ENCODE peak calls at places on chromosomes 4 and X, in five cellular contexts. I is coronary artery, Y is HFF-Myc, C is PC-3, K is fibroblast of pulmonary artery. X is an unnamed sample.

GRCh38 chr4:40722576-40723161 is 27.1 kb upstream of the NSUN7 start:
- DNase-seq in I (no peak), Y (no peak), C (no peak), K (peak), X (no peak)

GRCh38 chrX:85052636-85053343 is 49.1 kb downstream of the APOOL start:
- DNase-seq in I (no peak), Y (peak), C (peak), K (peak), X (peak)

GRCh38 chrX:71660562-71661416 is 6.6 kb upstream of the LOC101059915 start:
- DNase-seq in I (no peak), Y (no peak), C (no peak), K (no peak), X (no peak)

GRCh38 chrX:37060999-37061398 is 52.8 kb downstream of the FAM47C start:
- DNase-seq in I (no peak), Y (no peak), C (peak), K (peak), X (peak)

GRCh38 chr4:102825261-102826071 is 1.9 kb downstream of the UBE2D3 start:
- DNase-seq in I (no peak), Y (peak), C (peak), K (peak), X (no peak)

GRCh38 chrX:47992093-47992375 is 11.8 kb downstream of the ZNF182 start:
- DNase-seq in I (no peak), Y (no peak), C (no peak), K (no peak), X (no peak)

GRCh38 chr4:140049024-140049923 is 104.7 kb downstream of the MAML3 start:
- DNase-seq in I (no peak), Y (no peak), C (peak), K (peak), X (no peak)

GRCh38 chrX:71992711-71993110 is 82.1 kb downstream of the NHSL2 start:
- DNase-seq in I (no peak), Y (no peak), C (no peak), K (no peak), X (no peak)

GRCh38 chr4:145868637-145869409 is 69.8 kb downstream of the ZNF827 start:
- DNase-seq in I (no peak), Y (no peak), C (peak), K (no peak), X (no peak)

GRCh38 chrX:146435472-146435871 is 374.1 kb upstream of the CXorf51B start:
- DNase-seq in I (no peak), Y (no peak), C (no peak), K (no peak), X (no peak)

GRCh38 chr4:101400096-101400495 is 52.8 kb upstream of the PPP3CA start:
- DNase-seq in I (no peak), Y (no peak), C (peak), K (peak), X (no peak)

GRCh38 chrX:138886769-138887168 is 175.3 kb upstream of the FGF13 start:
- DNase-seq in I (no peak), Y (no peak), C (peak), K (no peak), X (no peak)

GRCh38 chr4:7908668-7909067 is 31.0 kb downstream of the AFAP1 start:
- DNase-seq in I (no peak), Y (no peak), C (no peak), K (no peak), X (no peak)

GRCh38 chrX:153688900-153689590 is 1.3 kb downstream of the SLC6A8 start:
- DNase-seq in I (no peak), Y (no peak), C (peak), K (peak), X (no peak)

GRCh38 chr4:8709050-8709728 is 116.6 kb downstream of the CPZ start:
- DNase-seq in I (peak), Y (no peak), C (no peak), K (no peak), X (no peak)

GRCh38 chrX:132694331-132694823 is 205.5 kb upstream of the MBNL3 start:
- DNase-seq in I (no peak), Y (no peak), C (no peak), K (no peak), X (no peak)

GRCh38 chr4:145177511-145177905 is 2.9 kb downstream of the OTUD4 start:
- DNase-seq in I (no peak), Y (no peak), C (peak), K (peak), X (no peak)

GRCh38 chr4:633976-634598 is 8.7 kb downstream of the PDE6B start:
- DNase-seq in I (no peak), Y (no peak), C (no peak), K (no peak), X (no peak)

GRCh38 chr4:84808332-84808731 is 158.2 kb downstream of the WDFY3 start:
- DNase-seq in I (no peak), Y (no peak), C (no peak), K (no peak), X (no peak)
- TF ChIP-seq CTCF in I (no peak), Y (no peak), C (no peak), K (no peak), X (no peak)

DNA sequence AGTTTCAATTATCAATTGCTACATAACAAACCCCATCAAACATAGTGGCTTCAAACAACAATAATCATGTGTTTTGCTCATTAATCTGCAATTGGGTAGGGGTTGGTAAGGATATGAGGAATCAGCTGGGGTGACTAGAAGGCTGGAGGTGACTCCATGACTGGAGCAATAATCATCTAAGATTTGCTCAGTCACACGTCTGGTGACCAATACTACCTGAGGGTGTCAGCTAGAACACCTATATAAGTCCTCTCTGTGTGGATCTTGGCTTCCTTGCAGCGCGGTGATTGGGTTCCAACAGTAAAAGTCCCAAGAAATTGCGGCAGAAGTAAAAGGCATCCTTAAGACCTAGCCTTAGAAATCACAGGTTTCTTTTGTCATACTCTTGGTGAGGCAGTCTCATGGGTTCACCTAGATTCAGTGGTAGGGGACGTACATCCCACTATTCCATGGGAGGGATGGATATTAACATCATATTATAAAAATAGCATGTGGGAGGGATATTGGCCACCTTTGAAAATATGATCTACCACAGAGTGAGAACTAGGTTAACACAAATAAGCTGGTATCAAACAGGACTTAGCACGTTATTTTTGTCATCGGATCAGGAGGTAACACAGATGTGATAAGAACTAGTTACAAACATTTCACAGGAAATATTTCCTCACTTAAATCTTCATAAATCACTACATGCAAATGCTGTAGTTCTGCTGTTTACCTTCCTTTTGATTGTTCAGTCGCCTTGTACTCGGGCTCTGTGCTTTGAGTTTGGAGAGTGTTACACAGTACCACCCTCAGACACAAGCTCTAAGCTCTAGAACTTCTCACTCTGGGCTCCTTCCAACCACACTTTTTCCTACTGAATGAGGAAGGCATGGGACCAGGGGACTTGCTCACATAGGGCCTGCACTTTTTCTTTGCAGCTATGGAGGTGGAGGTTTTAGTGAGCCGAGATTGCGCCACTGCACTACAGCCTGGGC is 78.3 kb downstream of the LARP7 start:
- DNase-seq in I (no peak), Y (no peak), C (no peak), K (no peak), X (no peak)
- H3K4me3 ChIP-seq in I (no peak), Y (no peak), C (no peak), K (no peak), X (no peak)

DNA sequence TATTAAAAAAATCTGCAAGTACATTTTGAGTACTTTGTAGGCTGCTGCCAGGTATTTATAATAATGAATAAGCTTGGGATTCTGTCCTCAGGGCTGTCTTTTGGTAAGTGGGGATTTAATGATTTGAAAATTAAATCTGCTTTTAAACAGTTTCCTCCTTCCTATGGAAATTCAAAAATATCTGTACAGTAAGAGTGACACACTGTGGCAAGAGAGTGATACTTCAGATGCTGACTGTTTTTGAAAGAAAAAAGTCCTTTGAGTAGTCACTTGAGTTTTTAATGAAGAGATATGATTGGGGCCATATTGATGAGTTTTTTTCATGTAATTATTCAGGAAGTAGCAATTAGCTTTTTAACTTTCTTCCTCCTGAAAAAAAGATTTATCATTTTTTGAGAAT is 49.2 kb downstream of the SMARCAD1 start:
- DNase-seq in I (no peak), Y (no peak), C (peak), K (peak), X (no peak)
- TF ChIP-seq CTCF in I (no peak), Y (no peak), C (peak), K (peak), X (no peak)

GRCh38 chr4:155952546-155952945 is 1.1 kb downstream of the CTSO start:
- DNase-seq in I (no peak), Y (no peak), C (peak), K (peak), X (no peak)
- H3K4me3 ChIP-seq in I (peak), Y (peak), C (peak), K (peak), X (peak)

DNA sequence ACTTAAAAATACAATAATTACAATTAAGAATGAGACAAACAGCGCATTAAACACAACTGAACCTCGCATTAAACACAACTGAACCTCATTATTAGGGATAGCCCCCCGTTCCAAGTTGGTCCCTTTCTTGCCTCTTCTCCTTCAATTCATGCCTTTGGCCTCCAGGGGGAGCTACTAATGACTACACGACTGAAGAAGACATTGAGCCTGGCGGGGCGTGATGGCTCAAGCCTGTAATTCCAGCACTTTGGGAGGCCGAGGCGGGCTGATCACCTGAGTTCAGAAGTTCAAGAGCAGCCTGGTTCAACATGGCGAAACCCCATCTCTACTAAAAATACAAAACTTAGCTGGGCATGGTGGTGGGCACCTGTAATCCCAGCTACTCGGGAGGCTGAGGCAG is 56.4 kb upstream of the NWD2 start:
- DNase-seq in I (no peak), Y (no peak), C (peak), K (no peak), X (no peak)
- TF ChIP-seq CTCF in I (no peak), Y (no peak), C (peak), K (no peak), X (no peak)

GRCh38 chr4:124459196-124459921 is 253.2 kb downstream of the ANKRD50 start:
- DNase-seq in I (no peak), Y (no peak), C (no peak), K (no peak), X (no peak)
- H3K4me3 ChIP-seq in I (peak), Y (no peak), C (no peak), K (no peak), X (no peak)

GRCh38 chr4:15400911-15401671 is 26.7 kb upstream of the C1QTNF7 start:
- DNase-seq in I (peak), Y (peak), C (peak), K (peak), X (peak)
- TF ChIP-seq CTCF in I (no peak), Y (no peak), C (no peak), K (no peak), X (no peak)

GRCh38 chrX:19194285-19195242 is 72.3 kb upstream of the ADGRG2 start:
- DNase-seq in I (no peak), Y (no peak), C (peak), K (no peak), X (no peak)
- H3K4me3 ChIP-seq in I (no peak), Y (no peak), C (no peak), K (no peak), X (no peak)